ENCODE peak calls at places on chromosomes 16 and 17, in nine cellular contexts. One of them, this sample, is unnamed.

GRCh38 chr16:72832640-72833039 is 215.3 kb downstream of the ZFHX3 start:
- DNase-seq in CD4-positive, alpha-beta memory T cell: peak
- DNase-seq in AG08396: peak
- DNase-seq in AG09319: peak
- DNase-seq in NCI-H1436: peak
- DNase-seq in AG08395: peak
- DNase-seq in NCI-H2081: peak
- DNase-seq in CD4-positive, alpha-beta T cell: peak
- DNase-seq in WERI-Rb-1: peak
- DNase-seq in this sample: peak

GRCh38 chr16:25747160-25747758 is 55.5 kb downstream of the HS3ST4 start:
- DNase-seq in CD4-positive, alpha-beta memory T cell: no peak
- DNase-seq in AG08396: no peak
- DNase-seq in AG09319: no peak
- DNase-seq in NCI-H1436: no peak
- DNase-seq in AG08395: no peak
- DNase-seq in NCI-H2081: no peak
- DNase-seq in CD4-positive, alpha-beta T cell: no peak
- DNase-seq in WERI-Rb-1: no peak
- DNase-seq in this sample: no peak

GRCh38 chr17:7440113-7440822 is 956 bp downstream of the FGF11 start:
- DNase-seq in CD4-positive, alpha-beta memory T cell: peak
- DNase-seq in AG08396: no peak
- DNase-seq in AG09319: no peak
- DNase-seq in NCI-H1436: peak
- DNase-seq in AG08395: no peak
- DNase-seq in NCI-H2081: no peak
- DNase-seq in CD4-positive, alpha-beta T cell: peak
- DNase-seq in WERI-Rb-1: peak
- DNase-seq in this sample: no peak

GRCh38 chr17:43949777-43950176 is 4.0 kb downstream of the PYY start:
- DNase-seq in CD4-positive, alpha-beta memory T cell: no peak
- DNase-seq in AG08396: no peak
- DNase-seq in AG09319: no peak
- DNase-seq in NCI-H1436: no peak
- DNase-seq in AG08395: no peak
- DNase-seq in NCI-H2081: no peak
- DNase-seq in CD4-positive, alpha-beta T cell: no peak
- DNase-seq in WERI-Rb-1: no peak
- DNase-seq in this sample: no peak

GRCh38 chr16:86392751-86393150 is 117.6 kb upstream of the FOXF1 start:
- DNase-seq in CD4-positive, alpha-beta memory T cell: no peak
- DNase-seq in AG08396: no peak
- DNase-seq in AG09319: no peak
- DNase-seq in NCI-H1436: no peak
- DNase-seq in AG08395: no peak
- DNase-seq in NCI-H2081: no peak
- DNase-seq in CD4-positive, alpha-beta T cell: no peak
- DNase-seq in WERI-Rb-1: no peak
- DNase-seq in this sample: no peak

GRCh38 chr17:8894673-8895578 is 27.5 kb upstream of the PIK3R6 start:
- DNase-seq in CD4-positive, alpha-beta memory T cell: peak
- DNase-seq in AG08396: peak
- DNase-seq in AG09319: peak
- DNase-seq in NCI-H1436: peak
- DNase-seq in AG08395: peak
- DNase-seq in NCI-H2081: peak
- DNase-seq in CD4-positive, alpha-beta T cell: peak
- DNase-seq in WERI-Rb-1: peak
- DNase-seq in this sample: peak

GRCh38 chr16:3878610-3879009 is 1.9 kb downstream of the CREBBP start:
- DNase-seq in CD4-positive, alpha-beta memory T cell: no peak
- DNase-seq in AG08396: no peak
- DNase-seq in AG09319: no peak
- DNase-seq in NCI-H1436: no peak
- DNase-seq in AG08395: no peak
- DNase-seq in NCI-H2081: no peak
- DNase-seq in CD4-positive, alpha-beta T cell: no peak
- DNase-seq in WERI-Rb-1: no peak
- DNase-seq in this sample: no peak

GRCh38 chr17:10875411-10875810 is 37.5 kb upstream of the PIRT start:
- DNase-seq in CD4-positive, alpha-beta memory T cell: no peak
- DNase-seq in AG08396: no peak
- DNase-seq in AG09319: no peak
- DNase-seq in NCI-H1436: no peak
- DNase-seq in AG08395: no peak
- DNase-seq in NCI-H2081: no peak
- DNase-seq in CD4-positive, alpha-beta T cell: no peak
- DNase-seq in WERI-Rb-1: no peak
- DNase-seq in this sample: no peak

GRCh38 chr17:42845918-42846593 is 1.7 kb downstream of the AOC2 start:
- DNase-seq in CD4-positive, alpha-beta memory T cell: no peak
- DNase-seq in AG08396: no peak
- DNase-seq in AG09319: no peak
- DNase-seq in NCI-H1436: no peak
- DNase-seq in AG08395: no peak
- DNase-seq in NCI-H2081: no peak
- DNase-seq in CD4-positive, alpha-beta T cell: no peak
- DNase-seq in WERI-Rb-1: no peak
- DNase-seq in this sample: no peak

GRCh38 chr17:63116967-63117366 is 150.9 kb downstream of the TANC2 start:
- DNase-seq in CD4-positive, alpha-beta memory T cell: no peak
- DNase-seq in AG08396: no peak
- DNase-seq in AG09319: no peak
- DNase-seq in NCI-H1436: peak
- DNase-seq in AG08395: no peak
- DNase-seq in NCI-H2081: peak
- DNase-seq in CD4-positive, alpha-beta T cell: no peak
- DNase-seq in WERI-Rb-1: no peak
- DNase-seq in this sample: no peak